ENCODE peak calls at places on chromosomes 12 and 14, in four cellular contexts. I is H9, B is mesenchymal stem cell, X is H1. K is an unnamed sample. For H3K4me1, the result is how much of the 10 kb centered on the place peaks cover.

GRCh38 chr12:46998811-46999368 is 80.5 kb upstream of the PCED1B start:
- DNase-seq in I (no peak), B (peak), X (no peak), K (no peak)

GRCh38 chr14:103597623-103598372 is 31.2 kb upstream of the KLC1 start:
- DNase-seq in I (no peak), B (peak), X (no peak), K (peak)

GRCh38 chr14:61994589-61994988 is 232.4 kb downstream of the SNAPC1 start:
- DNase-seq in I (no peak), B (no peak), X (no peak), K (no peak)

GRCh38 chr12:93015970-93016751 is 87.1 kb upstream of the EEA1 start:
- DNase-seq in I (no peak), B (no peak), X (no peak), K (no peak)

GRCh38 chr12:27340971-27341370 is 8.3 kb downstream of the BMAL2 start:
- DNase-seq in I (no peak), B (no peak), X (no peak), K (no peak)

GRCh38 chr14:57038689-57039088 is 228.4 kb upstream of the OTX2 start:
- DNase-seq in I (no peak), B (no peak), X (no peak), K (no peak)

GRCh38 chr12:110565919-110566871 is 16.9 kb downstream of the PPTC7 start:
- DNase-seq in I (no peak), B (no peak), X (no peak), K (peak)

GRCh38 chr12:128073937-128074336 is 193.0 kb upstream of the TMEM132C start:
- DNase-seq in I (peak), B (no peak), X (no peak), K (no peak)

GRCh38 chr12:121578230-121579189 is 2.3 kb downstream of the KDM2B start:
- DNase-seq in I (peak), B (peak), X (peak), K (peak)

GRCh38 chr14:75715926-75716780 is 55.1 kb downstream of the TTLL5 start:
- DNase-seq in I (no peak), B (peak), X (no peak), K (peak)

GRCh38 chr14:54555651-54556050 is 11.3 kb upstream of the SAMD4A start:
- DNase-seq in I (no peak), B (peak), X (no peak), K (no peak)

GRCh38 chr14:54562334-54562733 is 4.6 kb upstream of the SAMD4A start:
- DNase-seq in I (no peak), B (peak), X (no peak), K (no peak)

GRCh38 chr14:54554401-54554800 is 12.5 kb upstream of the SAMD4A start:
- DNase-seq in I (no peak), B (no peak), X (no peak), K (no peak)

DNA sequence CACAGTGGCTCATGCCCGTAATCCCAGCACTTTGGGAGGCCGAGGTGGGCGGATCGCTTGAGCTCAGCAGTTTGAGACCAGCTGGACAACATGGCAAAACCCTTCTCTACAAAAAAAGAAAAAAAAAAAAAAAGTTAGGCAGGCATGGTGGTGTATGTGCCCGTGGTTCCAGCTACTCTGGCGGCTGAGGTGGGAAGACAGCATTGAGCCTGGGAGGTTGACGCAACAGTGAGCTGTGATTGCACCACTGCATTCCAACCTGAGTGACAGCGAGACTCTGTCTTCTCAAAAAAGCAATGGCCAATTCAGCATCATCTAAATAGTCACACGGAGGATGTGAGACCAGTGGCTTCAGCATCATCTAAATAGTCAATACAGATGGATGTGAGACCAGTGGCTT is 10.4 kb upstream of the SAMD4A start:
- DNase-seq in I (no peak), B (no peak), X (no peak), K (peak)
- H3K4me1 ChIP-seq in I (under half), B (under half), X (under half), K (under half)

GRCh38 chr12:24455811-24456210 is 493.1 kb downstream of the BCAT1 start:
- DNase-seq in I (no peak), B (no peak), X (no peak), K (peak)
- H2AK5ac ChIP-seq in I (no peak), B (no peak), X (no peak), K (no peak)

GRCh38 chr14:101449114-101449513 is 112.2 kb upstream of the DIO3 start:
- DNase-seq in I (no peak), B (no peak), X (no peak), K (no peak)
- H3K4me1 ChIP-seq in I (under half), B (under half), X (under half), K (under half)

GRCh38 chr12:124862768-124863408 is 776 bp downstream of the SCARB1 start:
- DNase-seq in I (no peak), B (peak), X (no peak), K (peak)
- H2AK5ac ChIP-seq in I (no peak), B (no peak), X (no peak), K (no peak)

GRCh38 chr12:778615-779014 is 26.2 kb downstream of the WNK1 start:
- DNase-seq in I (no peak), B (no peak), X (no peak), K (no peak)
- H3K4me1 ChIP-seq in I (under half), B (under half), X (under half), K (under half)

DNA sequence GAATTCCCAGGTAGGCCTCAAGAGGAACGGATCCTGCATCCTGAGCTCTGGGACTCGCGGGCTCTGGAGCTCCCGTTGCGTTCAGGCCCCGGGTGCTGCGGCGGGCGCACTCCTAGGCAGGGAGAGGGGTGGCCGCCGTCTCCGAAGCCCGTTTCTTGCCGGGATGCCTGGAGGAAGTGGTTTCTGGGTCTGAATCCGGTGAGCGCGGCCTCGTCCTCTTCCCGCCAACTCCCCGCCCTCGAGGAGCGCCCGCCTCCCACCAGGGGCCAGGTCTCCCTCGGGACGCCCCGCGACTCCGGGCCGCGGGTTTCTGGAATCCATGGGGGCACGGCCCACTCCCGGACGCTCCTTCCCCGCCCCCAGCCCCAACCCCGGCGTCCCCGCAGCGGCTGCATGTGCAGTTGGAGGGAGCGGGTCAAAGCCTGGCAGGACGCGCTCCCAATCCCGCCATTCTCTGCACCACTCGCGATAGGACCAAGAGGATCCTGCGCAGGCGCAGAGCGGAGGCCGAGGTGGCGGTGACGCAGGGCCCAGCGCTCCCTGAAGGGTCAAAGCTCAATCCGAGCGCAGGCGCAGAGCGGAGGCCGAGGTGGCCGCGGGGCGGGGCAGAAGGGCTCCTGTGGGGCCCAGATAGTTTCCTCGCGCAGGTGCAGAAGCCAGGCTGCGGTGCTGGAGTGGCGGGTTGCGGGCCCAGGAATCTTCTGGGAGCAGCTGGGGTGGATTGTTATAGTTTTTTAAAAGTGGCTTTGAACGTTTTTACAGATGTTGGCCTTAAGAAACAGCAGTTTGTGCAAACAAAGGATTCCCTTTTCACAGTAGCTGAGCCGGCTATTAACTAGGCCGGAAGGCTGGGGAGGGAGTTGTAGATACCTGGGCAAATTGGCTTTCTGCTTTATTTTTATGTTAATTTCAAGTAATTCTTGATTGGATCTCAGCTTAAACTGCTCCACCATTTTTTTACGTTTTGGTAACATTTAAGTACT is 796.4 kb downstream of the AACS start:
- DNase-seq in I (peak), B (no peak), X (peak), K (no peak)
- H2AK5ac ChIP-seq in I (no peak), B (no peak), X (no peak), K (no peak)

GRCh38 chr12:1573960-1574862 is 20.2 kb downstream of the FBXL14 start:
- DNase-seq in I (no peak), B (no peak), X (no peak), K (no peak)
- H3K4me1 ChIP-seq in I (under half), B (under half), X (under half), K (under half)

GRCh38 chr14:93303659-93304058 is 29.2 kb downstream of the BTBD7 start:
- DNase-seq in I (no peak), B (no peak), X (no peak), K (peak)

GRCh38 chr14:93309430-93309966 is 23.3 kb downstream of the BTBD7 start:
- DNase-seq in I (no peak), B (no peak), X (no peak), K (no peak)

GRCh38 chr14:93304771-93305170 is 28.1 kb downstream of the BTBD7 start:
- DNase-seq in I (no peak), B (peak), X (no peak), K (no peak)

GRCh38 chr14:93305708-93306418 is 27.0 kb downstream of the BTBD7 start:
- DNase-seq in I (no peak), B (no peak), X (no peak), K (no peak)

DNA sequence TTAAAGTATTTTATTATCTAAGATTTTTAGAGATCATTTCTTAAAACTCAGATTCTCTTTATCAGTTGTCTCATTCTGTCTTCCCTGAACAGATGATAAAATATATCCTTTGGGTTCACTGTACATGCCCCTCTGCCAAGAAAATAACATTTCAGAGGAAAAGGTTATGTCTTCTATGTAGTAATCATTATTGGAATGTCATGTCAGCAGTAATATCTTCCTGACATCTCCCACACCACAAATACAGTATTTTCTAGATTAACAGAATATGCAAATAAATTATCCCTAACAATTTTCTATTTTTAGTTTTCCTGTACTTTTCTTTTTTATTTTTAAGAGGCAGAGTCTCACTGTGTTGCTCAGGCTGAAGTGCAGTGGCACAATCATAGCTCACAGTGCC is 26.0 kb downstream of the BTBD7 start:
- DNase-seq in I (no peak), B (no peak), X (no peak), K (no peak)
- H2AK5ac ChIP-seq in I (no peak), B (no peak), X (no peak), K (no peak)

K was measured in mesendoderm.